ENCODE peak calls at places on chromosomes 7 and 10, in four cellular contexts. G, C, O and F are unnamed samples.

GRCh38 chr10:17643339-17643754 is 604 bp upstream of the STAM start:
- DNase-seq in G (no peak), C (peak; percentile 58), O (peak; percentile 67), F (no peak)

GRCh38 chr10:87850742-87851205 is 12.6 kb downstream of the KLLN start:
- DNase-seq in G (no peak), C (peak; percentile 14), O (peak; percentile 67), F (no peak)

GRCh38 chr10:46518028-46518725 is 38.3 kb downstream of the GPRIN2 start:
- DNase-seq in G (no peak), C (no peak), O (no peak), F (no peak)

GRCh38 chr7:14748461-14748860 is 154.1 kb downstream of the DGKB start:
- DNase-seq in G (peak; percentile 39), C (no peak), O (no peak), F (no peak)

GRCh38 chr10:90872648-90873020 is 860 bp downstream of the RPP30 start:
- DNase-seq in G (no peak), C (no peak), O (no peak), F (no peak)

GRCh38 chr7:98687331-98687863 is 70.3 kb downstream of the NPTX2 start:
- DNase-seq in G (no peak), C (no peak), O (no peak), F (no peak)

GRCh38 chr10:76393875-76394706 is 962.7 kb downstream of the LRMDA start:
- DNase-seq in G (no peak), C (no peak), O (no peak), F (no peak)

GRCh38 chr7:129169705-129170319 is 18.6 kb upstream of the SMO start:
- DNase-seq in G (no peak), C (no peak), O (no peak), F (no peak)

GRCh38 chr7:128454808-128455555 is 696 bp upstream of the HILPDA start:
- DNase-seq in G (no peak), C (no peak), O (no peak), F (no peak)

DNA sequence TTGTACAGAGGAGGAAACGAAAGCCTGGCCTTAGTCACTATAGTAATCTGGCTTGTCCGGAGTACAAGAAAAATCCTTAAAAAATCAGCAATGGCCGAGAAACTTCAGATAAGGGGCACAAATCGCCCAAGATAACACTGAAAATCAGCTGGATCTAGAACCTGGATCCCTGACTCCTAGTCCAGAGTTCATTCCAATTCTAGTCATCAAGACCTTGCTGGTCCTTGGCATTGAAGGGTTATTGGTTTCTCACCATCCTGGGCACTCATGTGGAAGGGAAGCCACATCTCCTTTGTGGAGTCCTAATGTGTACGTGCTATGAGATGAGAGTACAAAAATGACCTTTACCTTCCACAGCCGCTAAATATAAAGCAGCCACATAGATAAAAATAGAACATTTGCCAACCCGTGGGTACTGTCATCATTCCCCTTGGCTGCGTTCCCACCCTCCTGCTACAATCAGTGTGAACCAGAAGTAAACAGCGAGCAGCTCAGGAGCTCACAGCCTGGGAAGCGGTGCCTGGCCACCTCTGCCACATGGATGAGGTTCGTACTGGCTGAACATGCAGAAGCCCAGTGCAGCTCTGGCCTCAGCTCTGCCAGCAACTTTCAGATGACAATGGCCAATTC is 116.0 kb upstream of the PDLIM1 start:
- DNase-seq in G (no peak), C (no peak), O (no peak), F (no peak)
- TF ChIP-seq TCF7L2 in G (no peak), C (no peak), O (no peak), F (no peak)

DNA sequence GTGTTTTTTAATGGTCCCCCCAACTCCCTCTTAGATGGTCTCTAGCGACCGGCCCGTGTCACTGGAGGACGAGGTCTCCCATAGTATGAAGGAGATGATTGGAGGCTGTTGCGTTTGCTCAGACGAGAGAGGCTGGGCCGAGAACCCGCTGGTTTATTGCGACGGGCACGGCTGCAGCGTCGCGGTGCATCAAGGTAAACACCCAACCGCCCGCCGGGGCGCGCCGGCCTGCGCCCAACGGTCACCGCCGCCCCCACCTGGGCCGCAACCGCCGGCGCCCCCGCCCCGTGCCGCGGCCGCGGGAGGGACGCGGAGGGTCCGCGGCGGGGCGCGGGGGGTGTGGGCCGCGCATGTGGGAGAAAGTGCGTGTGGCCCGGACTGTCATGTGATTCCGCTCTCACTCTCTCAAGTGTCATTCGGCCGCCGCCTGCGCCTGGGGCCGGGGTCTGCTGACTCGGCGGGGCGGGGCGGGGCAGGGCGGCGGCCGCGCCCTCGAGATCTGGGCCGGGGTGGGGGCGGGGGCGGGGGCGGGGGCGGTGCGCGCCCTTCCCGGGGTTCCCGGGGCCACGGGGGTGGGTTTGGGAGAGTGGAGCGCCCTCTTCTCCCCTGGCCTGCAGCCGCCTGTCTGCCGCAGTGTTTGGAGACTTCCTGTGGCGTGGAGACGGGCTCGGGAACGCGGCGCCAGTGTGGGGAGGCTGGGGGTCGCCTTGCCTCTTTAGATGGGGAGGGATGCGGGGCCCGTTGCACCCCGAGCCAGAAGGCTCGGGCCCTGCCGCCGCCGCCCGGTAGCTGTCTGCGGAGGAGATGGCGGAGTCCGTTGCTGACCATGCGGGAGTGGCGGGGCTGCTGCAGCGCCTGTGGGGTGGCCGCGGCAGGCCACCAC is 820 bp downstream of the MLLT10 start:
- DNase-seq in G (no peak), C (peak; percentile 81), O (peak; percentile 60), F (no peak)
- TF ChIP-seq SIN3A in G (no peak), C (no peak), O (peak; percentile 62), F (no peak)

DNA sequence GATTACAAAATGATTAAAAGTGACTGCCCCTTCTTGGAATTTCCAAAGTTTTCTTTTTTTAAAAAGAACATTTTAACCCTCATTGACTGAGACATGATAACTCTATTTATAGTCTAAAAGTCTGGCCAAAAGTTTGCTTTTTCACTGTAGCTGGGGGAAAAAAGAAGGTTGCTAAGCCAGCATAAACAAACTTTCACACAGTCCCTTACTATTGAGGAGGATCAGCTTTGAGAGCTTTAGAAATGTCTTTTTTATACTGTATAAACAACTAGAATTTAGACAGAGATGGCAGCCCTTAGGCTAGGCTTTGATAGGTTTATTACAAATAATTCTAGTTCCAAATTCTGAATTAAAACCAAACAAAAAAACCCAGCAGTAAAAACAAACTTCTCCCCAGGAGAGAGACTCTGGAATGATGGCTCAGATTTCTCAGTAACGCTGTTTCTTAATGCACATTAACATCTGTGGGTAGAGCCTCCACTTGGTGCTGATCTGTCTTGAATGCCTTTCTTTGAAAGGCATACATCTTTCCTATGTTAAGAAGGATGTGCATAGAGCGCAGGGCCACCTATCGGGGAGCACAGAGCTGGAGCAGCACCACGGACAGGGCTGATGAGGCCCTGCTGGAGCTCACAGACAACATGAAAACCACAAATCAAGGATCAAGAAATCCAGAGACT is 100.9 kb upstream of the PDLIM1 start:
- DNase-seq in G (no peak), C (no peak), O (no peak), F (no peak)
- TF ChIP-seq TCF7L2 in G (no peak), C (no peak), O (no peak), F (no peak)

DNA sequence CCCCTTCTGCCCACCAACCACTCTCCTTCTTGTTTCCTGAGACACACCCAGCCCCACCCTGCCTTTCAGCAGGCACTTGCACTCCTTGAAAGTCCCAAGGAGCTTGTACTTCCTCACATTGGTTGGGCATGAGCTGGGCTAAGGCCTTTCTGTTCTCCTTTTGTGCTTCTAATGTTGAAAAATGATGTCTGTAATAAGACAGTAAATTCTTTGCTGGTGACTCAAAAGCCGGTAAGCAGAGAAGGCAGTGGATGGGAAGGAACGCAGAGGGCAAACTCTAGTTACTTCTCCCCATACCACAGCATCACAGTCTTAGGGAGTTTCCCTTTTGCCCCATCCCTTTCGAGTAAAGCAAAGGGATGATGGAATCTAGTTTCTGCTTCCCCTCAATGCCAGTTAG is 185.6 kb downstream of the PLXNA4 start:
- DNase-seq in G (no peak), C (no peak), O (no peak), F (no peak)
- TF ChIP-seq SIN3A in G (no peak), C (no peak), O (no peak), F (no peak)

GRCh38 chr10:116866987-116867595 is 17.8 kb downstream of the ENO4 start:
- DNase-seq in G (no peak), C (no peak), O (no peak), F (no peak)
- TF ChIP-seq TCF7L2 in G (no peak), C (no peak), O (no peak), F (no peak)

GRCh38 chr10:27359792-27360320 is 119.3 kb upstream of the ACBD5 start:
- DNase-seq in G (no peak), C (no peak), O (no peak), F (no peak)
- TF ChIP-seq SIN3A in G (no peak), C (no peak), O (no peak), F (no peak)

DNA sequence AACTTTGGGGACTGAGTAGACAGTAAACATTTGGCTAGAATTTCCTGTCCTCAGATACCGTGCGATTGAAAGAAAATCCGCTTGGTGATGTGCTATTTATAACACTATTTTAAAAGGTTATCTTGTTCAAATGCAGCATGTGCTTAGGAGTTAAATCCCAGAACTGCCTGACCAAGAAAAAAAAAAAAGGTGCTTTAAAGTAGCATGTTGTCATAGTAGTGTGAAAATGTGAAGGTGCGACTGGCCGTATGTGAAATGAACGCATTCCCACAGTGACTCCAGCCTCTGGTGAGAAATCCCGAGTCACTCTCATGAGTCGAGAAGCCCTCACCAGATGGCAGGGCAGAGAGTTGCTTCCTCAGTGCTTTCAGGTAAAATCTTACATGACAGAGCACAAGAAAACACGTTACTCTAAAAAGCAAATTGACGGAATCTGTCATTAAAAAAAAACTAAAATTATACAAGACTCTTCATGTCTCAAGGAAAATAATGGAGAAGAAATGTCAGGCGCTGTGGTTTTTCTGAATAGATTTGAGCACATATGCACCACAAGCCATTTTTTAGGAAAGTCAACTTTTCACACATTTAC is 18.4 kb upstream of the KLF6 start:
- DNase-seq in G (no peak), C (peak; percentile 60), O (no peak), F (no peak)
- TF ChIP-seq TCF7L2 in G (no peak), C (no peak), O (no peak), F (no peak)

GRCh38 chr10:93392111-93392510 is 90.0 kb downstream of the MYOF start:
- DNase-seq in G (no peak), C (no peak), O (no peak), F (no peak)

GRCh38 chr10:93384006-93384405 is 98.1 kb downstream of the MYOF start:
- DNase-seq in G (peak; percentile 93), C (no peak), O (no peak), F (no peak)

GRCh38 chr10:93383562-93383981 is 98.6 kb downstream of the MYOF start:
- DNase-seq in G (no peak), C (no peak), O (no peak), F (no peak)

GRCh38 chr10:93390691-93391090 is 91.4 kb downstream of the MYOF start:
- DNase-seq in G (no peak), C (no peak), O (no peak), F (no peak)

DNA sequence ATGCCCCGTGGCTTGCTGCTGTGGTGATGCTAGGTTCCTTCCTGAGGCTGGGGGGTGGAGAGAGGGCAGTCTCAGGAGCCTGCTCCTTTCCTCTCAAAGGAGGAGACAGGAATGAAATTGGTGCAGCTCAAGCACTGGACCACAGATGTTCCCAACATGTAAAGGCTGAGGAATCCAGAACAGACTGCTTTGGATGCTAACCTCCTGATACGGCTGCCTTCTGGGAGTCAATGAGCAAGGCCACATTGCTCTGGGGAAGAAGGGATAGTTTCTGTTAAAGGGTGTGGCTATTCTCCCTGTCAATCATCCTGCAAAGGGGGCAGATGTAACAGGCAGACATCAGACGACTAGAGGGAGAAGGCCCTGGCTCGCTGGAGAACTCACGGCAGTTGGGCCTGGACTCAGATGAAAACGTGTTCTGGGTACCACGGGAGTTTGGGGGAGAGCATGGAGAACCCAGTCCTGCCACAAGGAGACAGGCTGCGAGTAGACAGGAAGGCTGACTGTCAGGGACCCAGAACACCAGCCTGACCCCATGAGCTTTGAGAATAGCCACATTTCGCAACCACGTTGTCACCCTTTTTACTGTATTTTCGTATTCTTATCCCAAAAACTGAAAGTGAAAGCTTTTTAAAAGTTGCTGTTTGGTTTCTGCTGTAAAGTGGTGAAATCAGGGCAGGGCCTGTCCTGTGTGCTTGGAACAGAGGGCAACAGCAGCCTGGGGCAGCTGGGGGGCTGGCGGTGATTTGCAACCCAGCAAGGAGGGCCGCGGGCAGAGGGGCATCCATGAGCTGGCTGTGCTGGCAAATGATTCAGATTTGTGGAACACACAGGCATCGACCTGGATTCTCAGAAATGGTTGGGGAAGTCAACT is 95.4 kb downstream of the MYOF start:
- DNase-seq in G (no peak), C (no peak), O (no peak), F (no peak)
- TF ChIP-seq SIN3A in G (no peak), C (no peak), O (no peak), F (no peak)